ENCODE peak calls at places on chromosome 14, in seven cellular contexts. B, D, H, I, N, M and U are unnamed samples.

GRCh38 chr14:56075301-56075700 is 42.9 kb upstream of the PELI2 start:
- DNase-seq in I (no peak), N (no peak), H (no peak), D (no peak), M (no peak), B (no peak), U (no peak)

GRCh38 chr14:81211844-81212243 is 8.9 kb downstream of the GTF2A1 start:
- DNase-seq in B (peak; percentile 44), H (no peak), I (peak; percentile 29), D (peak; percentile 24), N (peak; percentile 30), M (no peak), U (no peak)

GRCh38 chr14:61218765-61219164 is 62.4 kb downstream of the TMEM30B start:
- DNase-seq in B (no peak), M (no peak), H (no peak), I (peak; percentile 37), D (peak; percentile 39), N (peak; percentile 48), U (no peak)

GRCh38 chr14:101836131-101836530 is 74.6 kb downstream of the PPP2R5C start:
- DNase-seq in D (no peak), N (peak; percentile 44), I (no peak), M (peak; percentile 69), H (no peak), B (no peak), U (no peak)

GRCh38 chr14:21612324-21612723 is 22.4 kb downstream of the OR10G2 start:
- DNase-seq in D (no peak), M (no peak), H (no peak), I (no peak), N (no peak), B (no peak), U (no peak)

GRCh38 chr14:36857136-36857535 is 195.5 kb downstream of the PAX9 start:
- DNase-seq in D (no peak), M (no peak), H (no peak), B (no peak), I (no peak), N (no peak), U (no peak)

GRCh38 chr14:23562822-23563472 is 4.6 kb downstream of the AP1G2 start:
- DNase-seq in M (peak; percentile 74), D (no peak), H (no peak), N (peak; percentile 48), B (peak; percentile 60), I (no peak), U (peak; percentile 53)

GRCh38 chr14:57346741-57347140 is 43.6 kb upstream of the NAA30 start:
- DNase-seq in D (no peak), N (no peak), H (no peak), I (no peak), M (no peak), B (no peak), U (no peak)

DNA sequence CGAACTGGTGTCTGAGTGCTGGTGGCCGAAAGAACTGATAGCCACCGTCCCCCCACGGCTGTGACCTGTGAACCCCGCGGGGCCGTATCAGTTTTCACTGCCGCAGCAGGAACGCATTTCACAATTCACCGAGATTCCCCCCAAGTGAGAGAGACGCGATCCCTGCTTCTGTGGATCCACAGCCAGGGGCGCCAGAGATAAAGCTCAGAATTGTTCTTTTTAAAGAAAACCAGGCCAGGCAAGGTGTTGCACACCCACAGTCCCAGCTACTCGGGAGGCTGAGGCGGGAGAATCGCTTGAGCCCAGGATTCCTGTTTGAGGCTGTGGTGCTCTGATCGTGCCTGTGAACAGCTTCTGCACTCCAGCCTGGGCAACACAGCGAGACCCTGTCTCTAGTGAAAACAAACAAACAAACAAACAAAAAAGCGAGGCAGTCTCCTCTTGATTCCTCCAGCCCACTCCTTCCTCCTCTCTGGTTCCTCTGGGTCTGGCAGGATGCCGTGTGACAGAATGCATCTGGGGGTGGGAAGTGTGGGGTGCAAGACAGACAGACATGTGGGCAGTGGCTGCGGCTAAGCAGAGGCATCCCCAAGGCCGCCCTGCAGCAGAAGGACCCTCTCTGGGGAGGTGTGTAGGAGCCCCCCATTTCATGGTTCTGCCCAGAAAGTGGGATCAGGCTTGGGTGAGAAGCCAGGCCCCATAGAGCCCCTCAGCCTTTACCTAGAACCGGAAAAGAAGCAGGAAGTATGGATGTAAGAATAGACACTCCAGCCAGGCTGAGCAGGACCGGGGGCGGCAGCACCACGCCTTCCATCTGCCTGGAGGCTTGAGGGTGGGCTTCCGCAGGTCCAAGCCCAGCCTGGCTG is 39.2 kb upstream of the PPP1R13B start:
- DNase-seq in I (no peak), B (no peak), M (no peak), H (no peak), N (no peak), D (no peak), U (no peak)
- TF ChIP-seq CTCF in I (no peak), B (no peak), M (no peak), H (peak; percentile 14), N (no peak), D (no peak), U (no peak)

GRCh38 chr14:67187826-67188225 is 1.4 kb upstream of the GARIN2 start:
- DNase-seq in M (no peak), N (no peak), D (no peak), B (no peak), I (no peak), H (peak; percentile 96), U (peak; percentile 50)

GRCh38 chr14:67186789-67187188 is 2.5 kb upstream of the GARIN2 start:
- DNase-seq in H (no peak), B (no peak), N (no peak), D (no peak), M (no peak), I (no peak), U (no peak)

GRCh38 chr14:67186369-67186768 is 2.9 kb upstream of the GARIN2 start:
- DNase-seq in N (no peak), M (no peak), I (no peak), D (no peak), B (no peak), H (no peak), U (no peak)

GRCh38 chr14:67187210-67187609 is 2.0 kb upstream of the GARIN2 start:
- DNase-seq in M (no peak), N (no peak), D (no peak), H (peak; percentile 91), B (no peak), I (no peak), U (peak; percentile 82)

DNA sequence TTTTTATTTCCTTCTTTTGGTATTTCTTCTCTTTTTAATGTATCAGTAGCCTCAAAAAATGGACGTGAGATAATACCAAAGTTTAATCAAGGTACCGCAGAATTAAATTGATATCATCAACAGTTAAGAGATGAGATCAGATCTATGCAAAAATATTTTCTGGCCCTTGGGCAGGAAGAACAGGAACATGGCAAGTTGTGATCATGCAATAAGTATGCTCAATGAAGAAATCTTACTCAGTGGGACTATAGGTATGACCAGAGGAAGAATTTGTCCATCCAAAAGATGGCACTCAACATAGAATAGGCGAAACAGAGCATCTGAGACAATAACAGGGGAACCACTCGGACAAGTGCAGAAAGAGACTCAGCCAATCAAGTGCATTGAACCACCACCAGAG is 914 bp upstream of the GARIN2 start:
- DNase-seq in M (no peak), N (no peak), B (no peak), D (no peak), I (no peak), H (no peak), U (no peak)
- H3K27ac ChIP-seq in M (no peak overlapping the region), N (no peak overlapping the region), B (no peak overlapping the region), D (no peak overlapping the region), I (no peak overlapping the region), H (no peak overlapping the region), U (no peak overlapping the region)

DNA sequence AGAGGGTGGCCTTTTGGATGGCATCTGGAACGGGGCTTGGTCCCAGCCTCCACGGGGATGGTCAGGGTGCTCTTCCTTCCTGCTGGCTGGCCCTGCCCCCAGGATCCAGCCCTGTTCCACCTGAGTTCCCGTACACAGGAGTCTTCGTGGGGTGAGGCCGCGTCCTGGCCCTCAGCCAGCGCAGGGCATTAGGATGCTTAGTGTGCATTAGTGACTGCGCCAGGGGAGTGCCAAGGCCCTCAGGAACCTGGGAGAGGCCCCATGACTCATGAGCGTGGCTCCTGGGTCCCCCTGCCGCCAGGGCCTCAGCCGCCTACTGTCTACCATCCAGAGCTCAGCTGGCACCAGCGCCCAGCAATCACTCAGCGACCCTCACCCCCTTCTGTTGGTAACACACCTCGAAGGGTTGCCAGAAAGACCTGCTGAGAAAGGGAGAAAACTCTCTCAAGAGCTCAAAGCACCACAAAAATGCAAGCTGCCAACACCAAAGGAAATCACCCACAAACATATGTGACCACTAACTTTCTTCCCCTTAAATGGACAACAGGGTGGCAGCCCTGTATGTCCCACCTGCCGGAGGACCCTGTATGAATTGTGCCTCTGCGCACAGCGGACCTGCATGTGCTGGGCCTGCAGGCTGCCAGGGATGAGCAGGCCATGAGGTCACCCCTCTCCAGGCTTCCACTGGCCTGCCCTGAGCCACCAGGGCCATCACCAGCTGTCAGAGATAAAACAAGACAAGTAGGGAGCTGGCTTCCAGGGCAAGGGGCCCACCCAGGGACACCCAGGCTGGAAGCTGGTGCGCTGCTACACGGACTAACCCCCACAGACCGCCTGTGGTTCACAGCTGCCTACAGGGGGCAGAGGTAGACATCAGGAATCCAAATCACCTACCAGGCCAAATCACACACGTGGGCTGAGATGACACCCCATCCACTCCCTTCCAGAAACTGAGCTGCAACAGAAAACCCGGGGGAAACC is 28.7 kb downstream of the CCDC85C start:
- DNase-seq in D (no peak), H (peak; percentile 42), B (peak; percentile 75), I (peak; percentile 66), M (no peak), N (peak; percentile 39), U (peak; percentile 71)
- TF ChIP-seq CTCF in D (no peak), H (peak; percentile 4), B (no peak), I (no peak), M (no peak), N (peak; percentile 45), U (no peak)

DNA sequence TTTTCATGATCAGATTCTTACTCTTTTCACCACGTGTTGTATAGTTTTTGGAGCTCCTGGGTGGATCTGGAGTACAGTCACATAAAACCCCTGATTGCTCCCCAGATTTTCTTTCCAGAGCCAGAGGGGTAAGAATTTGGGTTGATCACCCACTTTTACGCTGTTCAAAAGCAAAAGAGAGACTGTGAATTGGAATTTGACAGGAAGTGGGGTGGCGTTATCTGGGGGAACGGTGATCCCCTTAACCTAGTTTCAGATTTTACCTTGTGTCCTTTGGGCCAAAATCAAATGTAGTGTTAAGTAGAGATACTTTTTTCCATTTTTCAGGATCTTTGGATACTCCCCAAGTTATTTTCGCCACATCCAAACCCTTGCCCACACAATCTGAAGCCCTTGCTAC is 75.6 kb downstream of the TGFB3 start:
- DNase-seq in B (no peak), I (no peak), D (no peak), N (no peak), M (no peak), H (no peak), U (no peak)
- H3K27ac ChIP-seq in B (no peak overlapping the region), I (no peak overlapping the region), D (no peak overlapping the region), N (peak overlapping the region; percentile 21), M (peak overlapping the region; percentile 8), H (no peak overlapping the region), U (no peak overlapping the region)